ENCODE peak calls at places on chromosomes 5 and 9, in six cellular contexts. G is PC-3, I is endothelial cell of umbilical vein, V is heart right ventricle, K is anterior cingulate cortex, U is amniotic epithelial cell. Z is an unnamed sample.

GRCh38 chr5:132477784-132478497 is 12.6 kb downstream of the IRF1 start:
- DNase-seq in V (no peak), G (no peak), K (no peak), I (no peak), U (no peak), Z (no peak)

GRCh38 chr9:16727452-16728127 is 142.9 kb downstream of the BNC2 start:
- DNase-seq in G (no peak), V (no peak), K (no peak), I (peak; percentile 68), U (peak; percentile 58), Z (no peak)

GRCh38 chr9:70479880-70480291 is 65.4 kb upstream of the KLF9 start:
- DNase-seq in G (no peak), V (no peak), I (no peak), K (no peak), U (peak; percentile 96), Z (peak; percentile 57)

GRCh38 chr9:109255394-109255793 is 65.5 kb downstream of the EPB41L4B start:
- DNase-seq in V (no peak), U (no peak), K (no peak), G (no peak), I (no peak), Z (no peak)

GRCh38 chr9:91256235-91256634 is 105.5 kb downstream of the AUH start:
- DNase-seq in V (no peak), U (no peak), I (no peak), K (no peak), G (no peak), Z (no peak)

GRCh38 chr5:5531371-5531770 is 108.9 kb downstream of the ICE1 start:
- DNase-seq in I (no peak), V (no peak), U (no peak), G (no peak), K (no peak), Z (no peak)

GRCh38 chr5:79261907-79262306 is 26.0 kb downstream of the JMY start:
- DNase-seq in V (no peak), G (no peak), U (no peak), K (no peak), I (no peak), Z (no peak)

GRCh38 chr9:76738402-76738801 is 25.8 kb upstream of the PCA3 start:
- DNase-seq in K (no peak), I (no peak), V (no peak), U (no peak), G (no peak), Z (no peak)

GRCh38 chr5:57659889-57660288 is 177.3 kb upstream of the ACTBL2 start:
- DNase-seq in U (no peak), K (no peak), V (no peak), I (no peak), G (no peak), Z (no peak)

GRCh38 chr5:6819521-6819920 is 106.3 kb downstream of the TENT4A start:
- DNase-seq in I (no peak), V (no peak), K (no peak), U (no peak), G (no peak), Z (no peak)

GRCh38 chr5:172453206-172453985 is 929 bp downstream of the SH3PXD2B start:
- DNase-seq in G (no peak), V (no peak), U (peak; percentile 69), K (no peak), I (peak; percentile 36), Z (peak; percentile 75)

GRCh38 chr9:137021979-137022619 is 5.9 kb downstream of the ABCA2 start:
- DNase-seq in I (peak; percentile 61), U (peak; percentile 62), K (no peak), G (peak; percentile 88), V (no peak), Z (no peak)

GRCh38 chr5:123344819-123345426 is 78.3 kb downstream of the CEP120 start:
- DNase-seq in I (peak; percentile 45), K (no peak), U (peak; percentile 43), V (peak; percentile 14), G (peak; percentile 34), Z (no peak)

GRCh38 chr5:160850439-160850838 is 1.6 kb downstream of the ATP10B start:
- DNase-seq in G (no peak), U (no peak), I (no peak), K (no peak), V (no peak), Z (no peak)